ENCODE peak calls at places on chromosomes 12 and 14, in seven cellular contexts. L is adrenal gland, Z is adipocyte, R is mesendoderm, S is breast epithelium, P is ascending aorta, D is Panc1. T is an unnamed sample.
A peak's percentile ranks its signal among the peaks of the same experiment; 100 is the strongest.

GRCh38 chr14:73977896-73978295 is 27.8 kb downstream of the COQ6 start:
- DNase-seq in R (no peak), P (no peak), L (no peak), Z (peak; percentile 32), S (no peak), D (no peak), T (no peak)

GRCh38 chr14:39781466-39781865 is 349.2 kb upstream of the FBXO33 start:
- DNase-seq in D (no peak), R (no peak), L (no peak), S (no peak), P (no peak), Z (no peak), T (no peak)

GRCh38 chr14:55585854-55586253 is 5.8 kb downstream of the KTN1 start:
- DNase-seq in R (no peak), Z (peak; percentile 53), S (no peak), L (no peak), D (no peak), P (no peak), T (no peak)

GRCh38 chr12:114407566-114408411 is 1.8 kb upstream of the TBX5 start:
- DNase-seq in S (no peak), P (no peak), R (peak; percentile 17), Z (no peak), L (no peak), D (no peak), T (no peak)

GRCh38 chr12:123998960-123999359 is 25.9 kb downstream of the ZNF664 start:
- DNase-seq in Z (no peak), P (no peak), S (no peak), R (no peak), D (no peak), L (no peak), T (no peak)

GRCh38 chr14:102556098-102556677 is 36.3 kb upstream of the RCOR1 start:
- DNase-seq in S (no peak), P (no peak), Z (no peak), R (no peak), D (no peak), L (no peak), T (no peak)

GRCh38 chr12:31245822-31246469 is 80.0 kb downstream of the SINHCAF start:
- DNase-seq in Z (no peak), R (peak; percentile 76), S (no peak), L (no peak), P (no peak), D (no peak), T (peak; percentile 60)

GRCh38 chr12:16016748-16017147 is 105.6 kb downstream of the DERA start:
- DNase-seq in R (no peak), P (no peak), Z (no peak), L (no peak), D (no peak), S (no peak), T (no peak)

GRCh38 chr14:61147898-61148549 is 133.1 kb downstream of the TMEM30B start:
- DNase-seq in L (no peak), S (no peak), P (peak; percentile 84), R (no peak), D (no peak), Z (peak; percentile 80), T (peak; percentile 28)

GRCh38 chr14:80403036-80403435 is 191.7 kb upstream of the DIO2 start:
- DNase-seq in L (no peak), R (no peak), Z (no peak), S (no peak), D (no peak), P (no peak), T (no peak)

GRCh38 chr12:95877622-95878021 is 18.9 kb downstream of the SNRPF start:
- DNase-seq in L (no peak), P (no peak), S (no peak), D (no peak), Z (no peak), R (no peak), T (no peak)

GRCh38 chr14:24959791-24960331 is 90.1 kb downstream of the STXBP6 start:
- DNase-seq in P (no peak), D (no peak), S (no peak), L (no peak), R (no peak), Z (no peak), T (no peak)

DNA sequence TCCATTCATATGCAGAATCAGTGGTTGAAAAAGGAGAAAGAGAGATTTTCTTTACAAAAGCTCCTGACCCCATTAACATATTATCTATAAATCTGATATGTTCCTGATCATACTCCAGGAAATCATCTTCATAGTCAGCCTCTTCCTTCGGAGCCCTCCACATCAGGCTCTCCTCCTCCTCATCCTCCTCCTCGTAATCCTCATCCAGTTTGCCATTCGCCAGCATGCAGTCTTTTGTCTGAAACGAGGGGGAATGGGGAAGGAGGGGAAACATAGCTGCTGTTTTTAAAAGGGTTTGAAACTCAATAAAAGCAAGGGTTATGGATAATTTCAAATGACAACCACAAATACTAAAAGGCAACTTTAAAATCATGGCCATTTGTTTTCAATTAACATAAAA is 60.9 kb downstream of the DICER1 start:
- DNase-seq in P (no peak), L (no peak), Z (no peak), S (no peak), R (no peak), D (no peak), T (peak; percentile 61)
- H3K36me3 ChIP-seq in P (peaks cover 16% of the 10 kb centered on the region), L (peaks cover 2% of the 10 kb centered on the region), Z (peaks cover 50% of the 10 kb centered on the region), S (no peaks in the 10 kb centered on the region), R (peaks cover 2% of the 10 kb centered on the region), D (peaks cover 6% of the 10 kb centered on the region), T (no peaks in the 10 kb centered on the region)

GRCh38 chr12:12839886-12840285 is 26.7 kb downstream of the DDX47 start:
- DNase-seq in D (peak; percentile 65), S (no peak), P (peak; percentile 83), R (no peak), Z (peak; percentile 87), L (peak; percentile 86), T (no peak)

GRCh38 chr12:12837025-12837872 is 24.1 kb downstream of the DDX47 start:
- DNase-seq in P (peak; percentile 83), Z (peak; percentile 83), S (no peak), R (peak; percentile 76), D (peak; percentile 71), L (peak; percentile 77), T (peak; percentile 57)

GRCh38 chr12:12836571-12836970 is 23.4 kb downstream of the DDX47 start:
- DNase-seq in Z (no peak), L (no peak), S (no peak), D (no peak), P (no peak), R (no peak), T (no peak)

GRCh38 chr12:12839003-12839395 is 25.9 kb downstream of the DDX47 start:
- DNase-seq in D (no peak), S (no peak), L (no peak), Z (no peak), P (no peak), R (no peak), T (no peak)

GRCh38 chr12:12840500-12840899 is 27.4 kb downstream of the DDX47 start:
- DNase-seq in R (no peak), Z (no peak), P (no peak), D (no peak), S (no peak), L (no peak), T (no peak)
- H3K36me3 ChIP-seq in R (no peaks in the 10 kb centered on the region), Z (no peaks in the 10 kb centered on the region), P (no peaks in the 10 kb centered on the region), D (no peaks in the 10 kb centered on the region), S (no peaks in the 10 kb centered on the region), L (no peaks in the 10 kb centered on the region), T (no peaks in the 10 kb centered on the region)

GRCh38 chr14:71049435-71050147 is 142.3 kb downstream of the PCNX1 start:
- DNase-seq in R (no peak), L (no peak), Z (peak; percentile 64), D (no peak), S (no peak), P (no peak), T (no peak)
- H3K36me3 ChIP-seq in R (no peaks in the 10 kb centered on the region), L (no peaks in the 10 kb centered on the region), Z (peaks cover 84% of the 10 kb centered on the region), D (peaks cover 17% of the 10 kb centered on the region), S (no peaks in the 10 kb centered on the region), P (peaks cover 31% of the 10 kb centered on the region), T (peaks cover 37% of the 10 kb centered on the region)

GRCh38 chr12:125093681-125094025 is 28.4 kb downstream of the AACS start:
- DNase-seq in L (no peak), P (no peak), S (no peak), D (no peak), Z (no peak), R (no peak), T (no peak)

GRCh38 chr12:125090437-125090836 is 25.2 kb downstream of the AACS start:
- DNase-seq in R (no peak), L (no peak), D (no peak), P (no peak), S (no peak), Z (no peak), T (no peak)

GRCh38 chr12:125092872-125093680 is 27.8 kb downstream of the AACS start:
- DNase-seq in S (no peak), P (no peak), Z (no peak), D (no peak), R (no peak), L (peak; percentile 23), T (peak; percentile 38)

GRCh38 chr12:125091401-125091800 is 26.2 kb downstream of the AACS start:
- DNase-seq in P (no peak), D (no peak), L (no peak), Z (no peak), R (no peak), S (no peak), T (no peak)

GRCh38 chr12:125092108-125092871 is 27.1 kb downstream of the AACS start:
- DNase-seq in R (no peak), L (no peak), P (no peak), S (no peak), Z (no peak), D (no peak), T (no peak)
- H3K36me3 ChIP-seq in R (peaks cover 13% of the 10 kb centered on the region), L (no peaks in the 10 kb centered on the region), P (peaks cover 21% of the 10 kb centered on the region), S (no peaks in the 10 kb centered on the region), Z (peaks cover 75% of the 10 kb centered on the region), D (no peaks in the 10 kb centered on the region), T (no peaks in the 10 kb centered on the region)

GRCh38 chr12:48828841-48829575 is 10.7 kb downstream of the CACNB3 start:
- DNase-seq in P (no peak), R (no peak), Z (no peak), L (no peak), S (no peak), D (no peak), T (no peak)

GRCh38 chr12:48828293-48828692 is 10.0 kb downstream of the CACNB3 start:
- DNase-seq in Z (no peak), D (no peak), S (no peak), P (no peak), L (no peak), R (no peak), T (no peak)

GRCh38 chr12:48827513-48828096 is 9.3 kb downstream of the CACNB3 start:
- DNase-seq in L (peak; percentile 35), P (no peak), Z (no peak), D (no peak), R (no peak), S (no peak), T (no peak)

GRCh38 chr12:48831257-48831656 is 13.0 kb downstream of the CACNB3 start:
- DNase-seq in D (no peak), L (no peak), R (no peak), Z (no peak), S (no peak), P (no peak), T (no peak)

GRCh38 chr12:48832321-48833060 is 14.2 kb downstream of the CACNB3 start:
- DNase-seq in L (no peak), D (no peak), P (no peak), Z (no peak), R (no peak), S (no peak), T (no peak)
- H3K36me3 ChIP-seq in L (no peaks in the 10 kb centered on the region), D (peaks cover 38% of the 10 kb centered on the region), P (peaks cover 94% of the 10 kb centered on the region), Z (peaks cover 90% of the 10 kb centered on the region), R (peaks cover 43% of the 10 kb centered on the region), S (peaks cover 10% of the 10 kb centered on the region), T (peaks cover 7% of the 10 kb centered on the region)

T was measured in neural progenitor cell.